ENCODE peak calls at places on chromosomes 16 and 17, in seven cellular contexts. F, N, G, T, X, U and E are unnamed samples.
A peak's percentile ranks its signal among the peaks of the same experiment; 100 is the strongest.

GRCh38 chr17:29368926-29369325 is 21.2 kb upstream of the TAOK1 start:
- DNase-seq in F (no peak), N (peak; percentile 73), G (no peak), T (no peak), X (no peak), U (no peak), E (no peak)

GRCh38 chr17:47276868-47277267 is 23.2 kb downstream of the ITGB3 start:
- DNase-seq in F (no peak), N (peak; percentile 78), G (no peak), T (no peak), X (no peak), U (peak; percentile 68), E (peak; percentile 63)

GRCh38 chr17:81385320-81386111 is 9.7 kb upstream of the BAHCC1 start:
- DNase-seq in F (no peak), N (no peak), G (no peak), T (no peak), X (no peak), U (no peak), E (no peak)

GRCh38 chr17:74282587-74283370 is 8.7 kb downstream of the DNAI2 start:
- DNase-seq in F (peak; percentile 61), N (no peak), G (no peak), T (no peak), X (no peak), U (no peak), E (no peak)

GRCh38 chr17:10738516-10739258 is 8.9 kb upstream of the TMEM220 start:
- DNase-seq in F (no peak), N (no peak), G (no peak), T (no peak), X (no peak), U (no peak), E (no peak)

GRCh38 chr17:58279016-58279671 is 1.6 kb downstream of the MPO start:
- DNase-seq in F (peak; percentile 57), N (no peak), G (no peak), T (no peak), X (no peak), U (no peak), E (no peak)

GRCh38 chr17:58577696-58578095 is 63.3 kb upstream of the MTMR4 start:
- DNase-seq in F (peak; percentile 53), N (peak; percentile 71), G (peak; percentile 84), T (peak; percentile 44), X (no peak), U (peak; percentile 4), E (peak; percentile 23)

GRCh38 chr17:80346498-80347275 is 68.3 kb upstream of the ENDOV start:
- DNase-seq in F (no peak), N (no peak), G (no peak), T (no peak), X (no peak), U (no peak), E (no peak)

GRCh38 chr17:15507896-15508295 is 40.5 kb upstream of the CDRT4 start:
- DNase-seq in F (no peak), N (no peak), G (no peak), T (no peak), X (no peak), U (no peak), E (no peak)

GRCh38 chr16:71283612-71284011 is 5.6 kb downstream of the CMTR2 start:
- DNase-seq in F (no peak), N (no peak), G (no peak), T (no peak), X (no peak), U (no peak), E (no peak)

GRCh38 chr16:6009151-6009550 is 911.6 kb upstream of the EEF2KMT start:
- DNase-seq in F (no peak), N (no peak), G (no peak), T (no peak), X (no peak), U (no peak), E (no peak)

GRCh38 chr17:44775136-44775837 is 16.5 kb downstream of the ADAM11 start:
- DNase-seq in F (peak; percentile 97), N (no peak), G (peak; percentile 99), T (no peak), X (peak; percentile 92), U (peak; percentile 81), E (peak; percentile 94)
- TF ChIP-seq CTCF in F (no peak), N (no peak), G (no peak), T (no peak), X (peak; percentile 61), U (no peak), E (no peak)

DNA sequence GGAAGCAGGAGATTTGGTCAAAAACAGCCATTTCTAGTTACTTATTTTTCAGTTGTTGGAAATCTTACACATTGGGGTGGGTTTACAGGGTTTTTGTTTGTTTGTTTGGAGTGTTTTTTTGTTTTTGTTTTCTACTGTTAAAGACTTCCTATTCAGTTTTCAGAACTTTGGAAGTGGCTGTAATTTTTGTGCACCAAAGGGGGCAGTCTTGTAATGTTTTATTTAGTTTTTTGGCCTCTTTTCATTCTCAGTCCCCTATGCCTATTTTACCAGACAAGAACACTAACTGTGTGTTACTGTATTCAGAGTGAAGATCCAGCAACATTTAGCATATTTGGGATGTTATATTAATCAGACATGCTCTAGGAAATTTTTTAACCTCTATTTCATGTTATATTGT is 20.6 kb downstream of the TPPP3 start:
- DNase-seq in F (peak; percentile 17), N (no peak), G (peak; percentile 32), T (peak; percentile 48), X (no peak), U (no peak), E (peak; percentile 24)
- TF ChIP-seq CTCF in F (peak; percentile 5), N (peak; percentile 49), G (peak; percentile 43), T (peak; percentile 58), X (no peak), U (peak; percentile 54), E (peak; percentile 42)

GRCh38 chr17:5115673-5116651 is at the start of gene USP6:
- DNase-seq in F (no peak), N (no peak), G (no peak), T (no peak), X (no peak), U (no peak), E (no peak)

GRCh38 chr17:5110816-5111215 is 862 bp downstream of the ZNF232 start:
- DNase-seq in F (peak; percentile 3), N (no peak), G (no peak), T (peak; percentile 33), X (no peak), U (no peak), E (no peak)

DNA sequence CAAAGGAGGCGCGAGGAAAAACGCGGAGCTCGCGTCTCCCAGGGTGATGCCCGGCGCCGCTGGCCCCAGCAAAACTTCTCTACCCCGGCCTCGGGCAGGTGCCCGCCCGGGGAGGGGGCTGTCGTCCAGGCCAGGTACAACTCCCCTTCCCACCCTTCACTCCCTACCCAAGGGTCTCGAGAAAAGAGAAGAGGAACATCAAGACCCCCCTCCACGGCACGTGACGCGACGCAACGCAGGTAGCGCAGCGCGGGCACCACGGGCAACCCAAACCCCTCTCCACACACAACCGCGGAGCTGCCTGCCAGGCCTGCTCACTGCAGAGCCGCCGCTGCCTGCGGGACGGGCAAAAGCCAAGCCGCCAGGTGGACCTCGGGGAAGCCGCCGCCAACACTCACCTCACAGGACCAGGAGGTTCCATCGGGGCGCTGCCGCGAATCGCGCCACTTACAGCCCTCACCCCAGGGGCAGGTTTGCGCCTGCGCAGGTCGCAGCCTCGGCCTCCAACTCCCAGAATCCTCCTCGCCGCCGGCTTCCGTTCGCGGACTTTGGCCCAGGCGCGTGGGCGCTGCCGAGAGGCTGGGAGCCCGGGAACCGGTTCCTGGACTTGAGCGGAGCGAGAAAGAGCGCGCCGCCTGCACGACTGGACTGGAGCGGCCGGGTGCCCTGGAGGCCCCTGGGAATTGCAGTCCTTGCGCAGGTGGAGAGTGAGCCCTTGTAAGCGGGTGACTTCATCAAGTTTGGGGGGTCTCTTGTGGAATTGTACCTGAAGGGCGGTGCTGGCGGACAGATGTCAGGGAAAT is at the start of gene ZNF232:
- DNase-seq in F (peak; percentile 78), N (peak; percentile 98), G (peak; percentile 96), T (peak; percentile 93), X (peak; percentile 72), U (peak; percentile 52), E (peak; percentile 80)
- TF ChIP-seq CTCF in F (no peak), N (no peak), G (no peak), T (no peak), X (no peak), U (no peak), E (no peak)

DNA sequence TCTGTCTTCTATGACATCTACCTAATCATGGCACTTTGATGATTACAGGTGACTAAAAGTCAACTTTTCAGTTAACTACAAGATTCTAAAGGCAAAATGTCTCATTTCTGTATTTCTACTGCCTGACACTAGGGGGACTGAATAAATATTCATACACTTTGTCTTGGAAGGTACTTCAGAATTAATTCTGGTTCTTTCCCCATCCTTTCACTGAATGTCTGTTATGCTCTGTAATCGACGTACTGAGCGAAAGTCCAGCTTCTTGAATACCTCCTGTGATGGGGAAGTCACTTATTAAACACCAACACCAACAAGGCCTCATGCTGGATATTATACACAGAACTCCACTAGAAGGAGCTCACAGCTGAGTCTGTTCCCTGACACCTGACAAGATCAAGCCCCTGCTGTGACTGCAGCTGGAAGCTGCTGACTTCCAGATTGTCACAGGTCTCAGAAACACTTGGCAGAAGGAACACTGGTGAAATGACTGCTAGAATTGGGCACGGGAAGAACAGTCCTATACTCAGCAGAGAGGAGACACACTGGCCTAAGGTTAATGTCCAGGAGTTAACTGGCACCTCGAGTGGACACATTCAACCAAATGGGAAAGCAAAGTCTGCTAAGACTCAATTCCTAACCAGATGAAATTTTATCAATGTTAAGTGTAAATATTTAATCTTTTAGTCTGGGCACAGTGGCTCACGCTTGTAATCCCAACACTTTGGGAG is 31.9 kb downstream of the CMC2 start:
- DNase-seq in F (no peak), N (peak; percentile 55), G (no peak), T (no peak), X (no peak), U (no peak), E (no peak)
- TF ChIP-seq CTCF in F (peak; percentile 25), N (peak; percentile 52), G (no peak), T (peak; percentile 62), X (peak; percentile 58), U (no peak), E (peak; percentile 23)

GRCh38 chr16:2056077-2056476 is 8.3 kb downstream of the TSC2 start:
- DNase-seq in F (no peak), N (no peak), G (no peak), T (no peak), X (no peak), U (no peak), E (no peak)
- TF ChIP-seq CTCF in F (no peak), N (no peak), G (no peak), T (no peak), X (no peak), U (peak; percentile 43), E (peak; percentile 28)

DNA sequence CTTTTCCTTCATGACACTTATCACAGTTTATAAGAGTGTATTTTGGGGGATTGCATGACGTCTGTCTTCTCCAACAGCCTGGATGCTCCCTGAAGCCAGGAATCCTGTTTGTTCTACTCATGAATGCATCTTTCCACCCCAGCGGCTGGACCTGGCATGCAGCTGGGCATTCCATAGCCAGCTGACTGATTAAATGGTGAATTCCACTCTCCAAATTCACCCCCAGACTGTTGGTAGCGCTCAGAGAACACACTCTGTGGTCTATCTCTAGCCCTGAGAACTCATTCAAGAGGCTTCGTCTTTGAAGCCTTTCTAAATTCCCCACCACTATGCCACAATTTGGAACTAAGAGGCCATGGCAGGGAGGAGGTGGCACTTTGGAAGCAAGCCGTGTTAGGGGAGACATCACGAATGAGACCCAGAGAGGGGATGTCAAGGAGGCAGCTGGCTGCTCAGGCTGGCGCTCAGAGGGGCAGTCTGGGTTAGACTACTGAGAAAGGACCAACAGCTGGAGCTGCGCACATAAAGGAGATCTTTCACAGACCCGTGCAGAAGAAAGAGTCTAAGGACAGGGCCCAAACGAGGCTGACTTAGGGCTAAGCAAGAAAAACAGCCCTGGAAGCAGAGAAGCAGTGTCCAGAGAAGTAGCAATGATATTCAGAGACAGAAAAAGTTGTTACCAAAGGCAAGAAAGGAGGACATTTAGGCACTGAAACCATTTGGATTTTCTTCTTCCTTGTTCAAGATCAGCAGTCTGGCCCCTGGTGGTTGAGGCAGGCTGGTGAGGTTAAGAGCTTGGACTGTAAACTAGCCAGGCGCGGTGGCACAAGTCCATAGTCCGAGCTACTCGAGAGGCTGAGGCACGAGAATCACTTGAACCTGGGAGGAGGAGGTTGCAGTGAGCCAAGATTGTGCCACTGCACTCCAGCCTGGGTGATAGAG is 42.4 kb upstream of the ZNF629 start:
- DNase-seq in F (no peak), N (no peak), G (no peak), T (no peak), X (no peak), U (no peak), E (no peak)
- TF ChIP-seq CTCF in F (no peak), N (no peak), G (no peak), T (no peak), X (no peak), U (no peak), E (no peak)